ENCODE peak calls at places on chromosomes 4 and X, in four cellular contexts. A is CD8-positive, alpha-beta memory T cell; T is OCI-LY7; G is H9. U is an unnamed sample. For H3K4me1, the result is how much of the 10 kb centered on the place peaks cover.

GRCh38 chr4:17702666-17703065 is 78.8 kb downstream of the FAM184B start:
- DNase-seq in G (no peak), A (no peak), T (no peak), U (no peak)

GRCh38 chr4:159950707-159951106 is 847.8 kb downstream of the RAPGEF2 start:
- DNase-seq in G (peak), A (no peak), T (no peak), U (no peak)

GRCh38 chr4:87144346-87144745 is 76.1 kb downstream of the KLHL8 start:
- DNase-seq in A (no peak), T (no peak), G (no peak), U (no peak)

GRCh38 chr4:127251423-127251822 is 381.3 kb upstream of the INTU start:
- DNase-seq in G (no peak), T (no peak), A (no peak), U (no peak)

GRCh38 chrX:153649915-153650782 is 3.1 kb downstream of the DUSP9 start:
- DNase-seq in G (peak), A (no peak), T (no peak), U (no peak)

GRCh38 chrX:120274958-120275357 is 24.3 kb downstream of the ZBTB33 start:
- DNase-seq in G (peak), A (no peak), T (no peak), U (no peak)

GRCh38 chr4:136002316-136002715 is 1530.0 kb downstream of the PCDH18 start:
- DNase-seq in T (no peak), G (no peak), A (no peak), U (no peak)

GRCh38 chr4:138307319-138307718 is 65.2 kb upstream of the SLC7A11 start:
- DNase-seq in G (no peak), A (no peak), T (no peak), U (no peak)

GRCh38 chrX:32642283-32642682 is 569.1 kb downstream of the DMD start:
- DNase-seq in T (no peak), G (no peak), A (no peak), U (no peak)

GRCh38 chr4:108744307-108744706 is 18.5 kb downstream of the ETNPPL start:
- DNase-seq in A (no peak), G (no peak), T (no peak), U (no peak)

GRCh38 chr4:124199755-124200154 is 512.8 kb downstream of the ANKRD50 start:
- DNase-seq in T (no peak), G (no peak), A (no peak), U (no peak)

GRCh38 chr4:16897991-16898827 is at the start of gene LDB2:
- DNase-seq in A (no peak), T (no peak), G (peak), U (no peak)

GRCh38 chr4:1869530-1870327 is 1.5 kb upstream of the NSD2 start:
- DNase-seq in A (no peak), T (no peak), G (no peak), U (no peak)

GRCh38 chr4:55303818-55304217 is 42.2 kb upstream of the SRD5A3 start:
- DNase-seq in A (no peak), T (no peak), G (no peak), U (no peak)

GRCh38 chr4:108143515-108143914 is 25.2 kb downstream of the LEF1 start:
- DNase-seq in T (no peak), A (no peak), G (no peak), U (no peak)

GRCh38 chr4:11589676-11590075 is 161.0 kb upstream of the HS3ST1 start:
- DNase-seq in G (no peak), A (no peak), T (no peak), U (no peak)

GRCh38 chrX:11137543-11138139 is 26.5 kb downstream of the HCCS start:
- DNase-seq in A (peak), G (no peak), T (peak), U (no peak)

GRCh38 chr4:164931551-164932324 is 45.7 kb downstream of the TRIM61 start:
- DNase-seq in A (no peak), T (no peak), G (no peak), U (no peak)

GRCh38 chr4:106041294-106042002 is 146.2 kb downstream of the NPNT start:
- DNase-seq in A (no peak), T (no peak), G (no peak), U (no peak)

GRCh38 chr4:173135241-173135847 is 33.3 kb upstream of the GALNT7 start:
- DNase-seq in T (no peak), A (no peak), G (no peak), U (no peak)

GRCh38 chr4:94653984-94654609 is 103.7 kb upstream of the BMPR1B start:
- DNase-seq in G (no peak), T (no peak), A (no peak), U (no peak)

GRCh38 chrX:110210417-110211139 is 107.3 kb downstream of the AMMECR1 start:
- DNase-seq in A (no peak), G (no peak), T (no peak), U (no peak)

GRCh38 chr4:4417886-4418285 is 31.0 kb downstream of the NSG1 start:
- DNase-seq in T (no peak), G (peak), A (no peak), U (no peak)

GRCh38 chrX:53356186-53356585 is 66.3 kb downstream of the SMC1A start:
- DNase-seq in A (no peak), G (peak), T (peak), U (no peak)

GRCh38 chr4:174592985-174593335 is 70.7 kb upstream of the HPGD start:
- DNase-seq in G (no peak), T (no peak), A (no peak), U (no peak)

GRCh38 chr4:6463311-6464289 is 8.8 kb downstream of the PPP2R2C start:
- DNase-seq in A (no peak), T (no peak), G (peak), U (no peak)

GRCh38 chr4:79358438-79358837 is 32.6 kb upstream of the NAA11 start:
- DNase-seq in A (no peak), G (no peak), T (no peak), U (no peak)

GRCh38 chrX:20437678-20438077 is 171.0 kb upstream of the RPS6KA3 start:
- DNase-seq in G (no peak), T (no peak), A (peak), U (no peak)

GRCh38 chr4:32133734-32134133 is 1413.6 kb downstream of the PCDH7 start:
- DNase-seq in A (no peak), G (no peak), T (no peak), U (no peak)

GRCh38 chr4:13918110-13918509 is 290.6 kb upstream of the BOD1L1 start:
- DNase-seq in A (no peak), G (no peak), T (no peak), U (no peak)

GRCh38 chr4:146957252-146957651 is 11.6 kb upstream of the TTC29 start:
- DNase-seq in T (no peak), A (no peak), G (no peak), U (no peak)

GRCh38 chr4:184472540-184473264 is 1.6 kb downstream of the IRF2 start:
- DNase-seq in T (peak), A (peak), G (peak), U (peak)

GRCh38 chrX:21674430-21675186 is 16.5 kb upstream of the KLHL34 start:
- DNase-seq in A (no peak), G (no peak), T (no peak), U (no peak)

GRCh38 chrX:84339507-84340364 is 151.7 kb upstream of the RPS6KA6 start:
- DNase-seq in A (no peak), G (no peak), T (peak), U (no peak)

GRCh38 chr4:94357624-94358023 is 15.0 kb upstream of the HPGDS start:
- DNase-seq in A (no peak), T (no peak), G (no peak), U (no peak)

GRCh38 chrX:139828037-139828436 is 104.8 kb downstream of the ATP11C start:
- DNase-seq in T (no peak), G (no peak), A (no peak), U (no peak)
- H3K4me1 ChIP-seq in T (under half), G (under half), A (under half), U (under half)

GRCh38 chr4:158769175-158769831 is 477 bp downstream of the FNIP2 start:
- DNase-seq in T (no peak), G (peak), A (peak), U (peak)
- H3K27ac ChIP-seq in T (no peak), G (no peak), A (peak), U (peak)

GRCh38 chr4:83180469-83180968 is 66.0 kb upstream of the PLAC8 start:
- DNase-seq in G (no peak), T (no peak), A (no peak), U (no peak)

GRCh38 chr4:83177182-83177581 is 62.7 kb upstream of the PLAC8 start:
- DNase-seq in G (no peak), T (no peak), A (no peak), U (no peak)

GRCh38 chr4:83174844-83175414 is 60.4 kb upstream of the PLAC8 start:
- DNase-seq in T (no peak), G (no peak), A (no peak), U (no peak)

GRCh38 chr4:83179205-83179604 is 64.7 kb upstream of the PLAC8 start:
- DNase-seq in A (no peak), G (no peak), T (no peak), U (no peak)

GRCh38 chr4:83178029-83178428 is 63.5 kb upstream of the PLAC8 start:
- DNase-seq in T (no peak), G (no peak), A (no peak), U (no peak)
- H3K4me1 ChIP-seq in T (under half), G (under half), A (under half), U (under half)

GRCh38 chr4:169250796-169251195 is 20.0 kb downstream of the SH3RF1 start:
- DNase-seq in T (no peak), A (no peak), G (no peak), U (no peak)

GRCh38 chr4:169246957-169247396 is 23.8 kb downstream of the SH3RF1 start:
- DNase-seq in T (no peak), A (no peak), G (no peak), U (no peak)

GRCh38 chr4:169251291-169252235 is 19.2 kb downstream of the SH3RF1 start:
- DNase-seq in T (no peak), A (no peak), G (peak), U (no peak)

GRCh38 chr4:169248645-169249044 is 22.1 kb downstream of the SH3RF1 start:
- DNase-seq in G (no peak), T (no peak), A (no peak), U (no peak)

DNA sequence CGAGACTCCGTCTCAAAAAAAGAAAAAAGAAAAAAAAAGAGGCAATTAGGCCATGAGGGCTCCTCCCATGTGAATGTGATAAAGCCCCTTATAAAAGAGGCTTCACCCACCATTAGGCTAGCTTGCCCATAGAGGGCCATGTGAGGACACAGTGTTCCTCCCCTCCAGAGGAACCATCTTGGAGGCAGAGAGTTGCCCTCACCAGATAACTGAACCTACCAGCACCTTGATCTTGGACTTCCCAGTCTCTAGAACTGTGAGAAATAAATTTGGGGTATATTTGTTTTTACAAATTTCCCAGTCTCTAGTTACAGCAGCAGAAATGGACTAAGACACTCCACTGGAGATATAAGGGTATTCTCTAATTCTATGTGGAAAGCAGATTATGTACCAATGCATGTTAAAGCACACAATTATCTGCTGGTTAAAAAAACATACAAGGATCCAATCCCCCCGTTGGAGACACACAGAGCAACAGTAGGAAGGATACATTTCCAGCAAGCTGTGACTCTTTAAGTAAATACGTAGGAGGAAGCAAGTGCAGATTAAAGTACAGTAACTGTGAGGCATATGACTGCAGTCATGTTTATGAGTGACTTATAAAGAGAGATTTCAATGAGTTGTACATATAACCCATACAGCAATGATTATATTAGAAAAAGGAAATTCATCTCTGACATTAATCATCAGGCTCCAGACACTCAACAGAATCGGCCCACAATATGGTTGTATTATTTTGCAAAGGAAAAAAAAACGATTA is 21.4 kb downstream of the SH3RF1 start:
- DNase-seq in T (no peak), A (no peak), G (no peak), U (no peak)
- H3K27ac ChIP-seq in T (no peak), A (no peak), G (no peak), U (no peak)

U was measured in gastrocnemius medialis.